ENCODE peak calls at places on chromosomes 13 and 19, in four cellular contexts. A is HCT116, G is right lobe of liver, K is heart left ventricle. L is an unnamed sample.

GRCh38 chr19:34171877-34172660 is at the start of gene LSM14A:
- DNase-seq in A (peak; percentile 64), G (peak; percentile 93), K (peak; percentile 94), L (peak; percentile 96)

GRCh38 chr19:24074720-24075119 is 12.3 kb upstream of the ZNF254 start:
- DNase-seq in A (no peak), G (no peak), K (no peak), L (no peak)

GRCh38 chr13:77733674-77734073 is 36.2 kb downstream of the SLAIN1 start:
- DNase-seq in A (no peak), G (no peak), K (no peak), L (no peak)

GRCh38 chr19:55096061-55096701 is 20.5 kb downstream of the EPS8L1 start:
- DNase-seq in A (no peak), G (no peak), K (no peak), L (no peak)

GRCh38 chr13:25771641-25772478 is 280.0 kb downstream of the SHISA2 start:
- DNase-seq in A (no peak), G (no peak), K (no peak), L (no peak)

GRCh38 chr13:33075996-33076395 is 59.8 kb downstream of the KL start:
- DNase-seq in A (no peak), G (no peak), K (no peak), L (no peak)

GRCh38 chr19:5907216-5907615 is 2.5 kb downstream of the VMAC start:
- DNase-seq in A (no peak), G (no peak), K (no peak), L (no peak)

GRCh38 chr13:57633141-57633949 is 1.8 kb downstream of the PCDH17 start:
- DNase-seq in A (no peak), G (peak; percentile 63), K (peak; percentile 76), L (peak; percentile 75)

GRCh38 chr19:50214699-50215543 is 11.5 kb downstream of the MYH14 start:
- DNase-seq in A (peak; percentile 52), G (no peak), K (no peak), L (peak; percentile 94)

GRCh38 chr19:1929051-1929742 is 11.8 kb upstream of the CSNK1G2 start:
- DNase-seq in A (peak; percentile 61), G (peak; percentile 82), K (peak; percentile 78), L (peak; percentile 91)

GRCh38 chr13:82088781-82089180 is 1747.9 kb upstream of the SPRY2 start:
- DNase-seq in A (no peak), G (no peak), K (no peak), L (no peak)

GRCh38 chr13:57138988-57139387 is 1.7 kb upstream of the PRR20A start:
- DNase-seq in A (no peak), G (no peak), K (no peak), L (no peak)

GRCh38 chr13:51728972-51729371 is 75.0 kb downstream of the DHRS12 start:
- DNase-seq in A (no peak), G (no peak), K (no peak), L (no peak)

GRCh38 chr19:51398096-51398704 is 7.8 kb upstream of the C19orf84 start:
- DNase-seq in A (no peak), G (no peak), K (no peak), L (no peak)

GRCh38 chr19:18415177-18415867 is 3.9 kb upstream of the SSBP4 start:
- DNase-seq in A (no peak), G (peak; percentile 75), K (peak; percentile 90), L (peak; percentile 83)
- H3K4me1 ChIP-seq in A (peaks cover 44% of the 10 kb centered on the region), G (no peaks in the 10 kb centered on the region), K (peaks cover 8% of the 10 kb centered on the region), L (peaks cover 49% of the 10 kb centered on the region)

GRCh38 chr13:113723400-113724015 is 35.5 kb upstream of the TMEM255B start:
- DNase-seq in A (no peak), G (no peak), K (no peak), L (no peak)

GRCh38 chr13:113724780-113725315 is 34.2 kb upstream of the TMEM255B start:
- DNase-seq in A (peak; percentile 33), G (peak; percentile 80), K (peak; percentile 82), L (peak; percentile 90)

GRCh38 chr13:113722921-113723320 is 36.1 kb upstream of the TMEM255B start:
- DNase-seq in A (no peak), G (no peak), K (no peak), L (no peak)

GRCh38 chr13:113726961-113727411 is 32.0 kb upstream of the TMEM255B start:
- DNase-seq in A (no peak), G (peak; percentile 56), K (no peak), L (peak; percentile 62)

GRCh38 chr13:113724016-113724758 is 34.8 kb upstream of the TMEM255B start:
- DNase-seq in A (no peak), G (peak; percentile 50), K (no peak), L (peak; percentile 63)
- H3K27ac ChIP-seq in A (no peak overlapping the region), G (no peak overlapping the region), K (peak overlapping the region; percentile 89), L (no peak overlapping the region)

GRCh38 chr19:48720613-48721296 is 1.2 kb upstream of the MAMSTR start:
- DNase-seq in A (peak; percentile 98), G (peak; percentile 98), K (peak; percentile 98), L (peak; percentile 99)
- TF ChIP-seq CTCF in A (no peak), G (no peak), K (no peak), L (no peak)

GRCh38 chr19:40604647-40605200 is 3.6 kb downstream of the LTBP4 start:
- DNase-seq in A (no peak), G (no peak), K (no peak), L (no peak)
- H3K4me1 ChIP-seq in A (peaks cover 37% of the 10 kb centered on the region), G (no peaks in the 10 kb centered on the region), K (no peaks in the 10 kb centered on the region), L (peaks cover 52% of the 10 kb centered on the region)

DNA sequence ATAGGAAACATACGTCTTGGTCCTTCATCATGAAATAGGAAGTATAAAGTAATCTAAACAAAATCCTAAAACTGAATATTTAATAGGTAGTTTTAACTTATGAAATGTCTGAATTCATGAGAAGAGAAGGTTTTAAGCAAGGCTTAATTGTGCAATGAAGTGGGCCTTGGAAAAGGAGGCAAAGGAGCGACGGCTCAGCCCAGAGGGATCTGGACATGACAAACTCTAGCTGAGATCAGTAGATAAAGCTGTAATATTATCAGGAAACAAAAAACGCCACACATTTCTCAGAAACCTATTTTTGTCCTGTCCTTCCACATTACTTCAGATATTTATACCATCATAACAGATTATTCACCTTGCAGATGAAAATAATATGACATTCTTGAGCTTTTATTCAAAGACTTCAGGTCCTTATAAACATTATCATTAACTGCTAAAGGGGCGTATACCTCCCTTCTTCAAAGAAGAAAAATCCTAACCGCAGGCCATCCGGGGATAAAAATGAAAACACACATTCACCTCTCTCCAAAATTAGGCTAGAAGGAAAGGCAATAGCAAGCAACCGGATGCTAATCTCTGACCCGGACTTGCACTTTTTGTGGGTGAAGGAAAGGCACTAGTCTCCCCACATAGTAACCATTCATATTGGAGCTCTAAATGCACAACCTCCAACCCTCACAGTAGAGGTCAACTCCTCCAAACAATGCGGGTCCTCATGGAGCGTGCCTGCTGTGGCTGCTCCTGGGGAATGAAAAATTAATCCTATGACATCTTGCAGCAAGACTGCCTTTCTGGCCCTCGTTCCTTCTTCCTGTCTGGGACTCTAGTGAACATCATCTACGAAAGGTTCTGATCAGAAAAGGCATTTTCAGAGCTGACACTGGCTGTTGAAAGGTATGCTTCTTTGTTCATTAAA is 108.8 kb downstream of the TBC1D4 start:
- DNase-seq in A (no peak), G (no peak), K (no peak), L (no peak)
- H3K27ac ChIP-seq in A (no peak overlapping the region), G (no peak overlapping the region), K (peak overlapping the region; percentile 40), L (no peak overlapping the region)

GRCh38 chr19:53809518-53810186 is 14.5 kb downstream of the NLRP12 start:
- DNase-seq in A (no peak), G (no peak), K (no peak), L (no peak)

GRCh38 chr19:53810891-53811290 is 13.2 kb downstream of the NLRP12 start:
- DNase-seq in A (no peak), G (no peak), K (no peak), L (no peak)

GRCh38 chr19:53812335-53812734 is 11.8 kb downstream of the NLRP12 start:
- DNase-seq in A (no peak), G (no peak), K (no peak), L (no peak)

GRCh38 chr19:53810187-53810546 is 13.9 kb downstream of the NLRP12 start:
- DNase-seq in A (no peak), G (no peak), K (no peak), L (no peak)

GRCh38 chr19:53808710-53809125 is 15.4 kb downstream of the NLRP12 start:
- DNase-seq in A (peak; percentile 45), G (no peak), K (no peak), L (no peak)
- TF ChIP-seq CTCF in A (peak; percentile 67), G (peak; percentile 48), K (peak; percentile 36), L (peak; percentile 45)

DNA sequence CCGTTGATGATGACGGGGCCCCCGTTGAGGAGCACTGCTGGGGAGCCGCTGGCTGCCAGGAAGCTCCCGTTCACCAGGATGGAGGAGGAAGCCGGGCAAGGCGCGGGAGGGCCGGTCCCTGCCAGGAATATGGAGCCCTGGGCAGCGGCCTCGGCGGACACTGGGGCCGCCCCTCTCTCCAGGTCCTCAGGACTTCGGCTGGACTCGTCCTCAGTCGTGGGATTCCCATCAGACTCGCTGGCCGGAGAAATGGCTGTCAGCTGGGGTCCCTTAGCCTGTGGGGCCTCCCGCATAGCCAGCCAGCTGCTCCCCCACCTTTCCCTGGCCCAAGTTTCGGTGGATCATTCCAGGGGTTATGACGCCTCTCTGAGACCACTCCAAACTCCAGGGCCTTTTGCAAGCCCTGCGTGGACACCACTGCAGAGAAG is 2.1 kb downstream of the SIX5 start:
- DNase-seq in A (no peak), G (no peak), K (no peak), L (no peak)
- H3K4me1 ChIP-seq in A (peaks cover 14% of the 10 kb centered on the region), G (no peaks in the 10 kb centered on the region), K (peaks cover 10% of the 10 kb centered on the region), L (peaks cover 31% of the 10 kb centered on the region)

DNA sequence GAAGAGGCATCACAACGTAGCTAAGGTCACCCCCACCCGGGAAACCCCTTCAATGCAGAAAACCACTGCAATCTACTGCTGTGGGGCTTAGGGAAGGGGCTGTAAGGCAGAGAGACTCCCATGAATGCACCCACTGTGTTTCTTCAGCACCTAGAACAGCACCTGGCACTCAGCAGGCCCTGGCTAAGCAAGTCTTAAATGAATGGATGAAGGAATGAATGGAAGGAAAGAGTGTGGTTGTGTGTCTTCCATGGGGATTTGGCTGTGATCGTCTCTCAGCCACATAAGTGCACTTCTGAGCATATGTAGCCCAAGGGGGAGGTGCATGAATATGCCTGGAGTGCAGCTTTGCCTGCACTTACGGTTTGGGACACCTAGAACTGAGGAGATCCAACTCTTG is 2.9 kb downstream of the CCDC159 start:
- DNase-seq in A (no peak), G (no peak), K (no peak), L (no peak)
- H3K27ac ChIP-seq in A (no peak overlapping the region), G (no peak overlapping the region), K (no peak overlapping the region), L (no peak overlapping the region)